ENCODE peak calls at places on chromosomes 4 and X, in six cellular contexts. One of them, this sample, is unnamed.

GRCh38 chr4:98260047-98260578 is 1.1 kb upstream of the RAP1GDS1 start:
- DNase-seq in M059J: peak; percentile 33
- DNase-seq in epithelial cell of esophagus: peak; percentile 29
- DNase-seq in lung microvascular endothelial cell: peak; percentile 24
- DNase-seq in nucleus accumbens: peak; percentile 69
- DNase-seq in NB4: no peak
- DNase-seq in this sample: no peak

GRCh38 chrX:10051866-10052265 is 84.7 kb downstream of the CLDN34 start:
- DNase-seq in M059J: no peak
- DNase-seq in epithelial cell of esophagus: peak; percentile 75
- DNase-seq in lung microvascular endothelial cell: no peak
- DNase-seq in nucleus accumbens: no peak
- DNase-seq in NB4: no peak
- DNase-seq in this sample: no peak

GRCh38 chr4:163624727-163625126 is 130.2 kb downstream of the TMA16 start:
- DNase-seq in M059J: no peak
- DNase-seq in epithelial cell of esophagus: no peak
- DNase-seq in lung microvascular endothelial cell: no peak
- DNase-seq in nucleus accumbens: no peak
- DNase-seq in NB4: no peak
- DNase-seq in this sample: no peak

GRCh38 chr4:130814896-130815295 is 1718.9 kb downstream of the C4orf33 start:
- DNase-seq in M059J: no peak
- DNase-seq in epithelial cell of esophagus: no peak
- DNase-seq in lung microvascular endothelial cell: no peak
- DNase-seq in nucleus accumbens: no peak
- DNase-seq in NB4: no peak
- DNase-seq in this sample: no peak

GRCh38 chrX:96244955-96245354 is 439.7 kb upstream of the DIAPH2 start:
- DNase-seq in M059J: no peak
- DNase-seq in epithelial cell of esophagus: no peak
- DNase-seq in lung microvascular endothelial cell: no peak
- DNase-seq in nucleus accumbens: no peak
- DNase-seq in NB4: no peak
- DNase-seq in this sample: no peak

GRCh38 chr4:90852232-90852631 is 725.0 kb downstream of the CCSER1 start:
- DNase-seq in M059J: no peak
- DNase-seq in epithelial cell of esophagus: no peak
- DNase-seq in lung microvascular endothelial cell: no peak
- DNase-seq in nucleus accumbens: no peak
- DNase-seq in NB4: no peak
- DNase-seq in this sample: no peak

GRCh38 chr4:119872344-119873031 is 194.2 kb downstream of the MAD2L1 start:
- DNase-seq in M059J: no peak
- DNase-seq in epithelial cell of esophagus: no peak
- DNase-seq in lung microvascular endothelial cell: no peak
- DNase-seq in nucleus accumbens: no peak
- DNase-seq in NB4: no peak
- DNase-seq in this sample: no peak

GRCh38 chr4:120209706-120210105 is 143.1 kb upstream of the MAD2L1 start:
- DNase-seq in M059J: no peak
- DNase-seq in epithelial cell of esophagus: no peak
- DNase-seq in lung microvascular endothelial cell: no peak
- DNase-seq in nucleus accumbens: no peak
- DNase-seq in NB4: peak; percentile 2
- DNase-seq in this sample: no peak

GRCh38 chr4:15378055-15378454 is 49.8 kb upstream of the C1QTNF7 start:
- DNase-seq in M059J: peak; percentile 46
- DNase-seq in epithelial cell of esophagus: peak; percentile 82
- DNase-seq in lung microvascular endothelial cell: no peak
- DNase-seq in nucleus accumbens: no peak
- DNase-seq in NB4: peak; percentile 21
- DNase-seq in this sample: peak; percentile 71

GRCh38 chr4:56048621-56049427 is 100.1 kb downstream of the CEP135 start:
- DNase-seq in M059J: peak; percentile 29
- DNase-seq in epithelial cell of esophagus: peak; percentile 54
- DNase-seq in lung microvascular endothelial cell: peak; percentile 73
- DNase-seq in nucleus accumbens: peak; percentile 37
- DNase-seq in NB4: peak; percentile 74
- DNase-seq in this sample: peak; percentile 54

GRCh38 chr4:72314869-72315268 is 254.2 kb downstream of the ADAMTS3 start:
- DNase-seq in M059J: peak; percentile 58
- DNase-seq in epithelial cell of esophagus: peak; percentile 79
- DNase-seq in lung microvascular endothelial cell: peak; percentile 29
- DNase-seq in nucleus accumbens: no peak
- DNase-seq in NB4: no peak
- DNase-seq in this sample: peak; percentile 65